ENCODE peak calls at places on chromosomes 1 and 21, in five cellular contexts. One of them, this sample, is unnamed.
A peak's percentile ranks its signal among the peaks of the same experiment; 100 is the strongest.

GRCh38 chr1:232292818-232293217 is 337.1 kb downstream of the SIPA1L2 start:
- DNase-seq in suprapubic skin: no peak
- DNase-seq in fibroblast of lung: no peak
- DNase-seq in GM20000: no peak
- DNase-seq in esophagus squamous epithelium: no peak
- DNase-seq in this sample: no peak

GRCh38 chr1:87867631-87868030 is 539.0 kb downstream of the LMO4 start:
- DNase-seq in GM20000: no peak
- DNase-seq in esophagus squamous epithelium: no peak
- DNase-seq in fibroblast of lung: peak; percentile 48
- DNase-seq in suprapubic skin: no peak
- DNase-seq in this sample: no peak

GRCh38 chr1:224510880-224511645 is 76.5 kb upstream of the WDR26 start:
- DNase-seq in esophagus squamous epithelium: no peak
- DNase-seq in suprapubic skin: no peak
- DNase-seq in GM20000: no peak
- DNase-seq in fibroblast of lung: peak; percentile 69
- DNase-seq in this sample: no peak

GRCh38 chr1:247528812-247529474 is 7.3 kb downstream of the OR2C3 start:
- DNase-seq in fibroblast of lung: no peak
- DNase-seq in suprapubic skin: no peak
- DNase-seq in esophagus squamous epithelium: no peak
- DNase-seq in GM20000: no peak
- DNase-seq in this sample: no peak

GRCh38 chr1:1517973-1518620 is 6.1 kb downstream of the ATAD3A start:
- DNase-seq in fibroblast of lung: no peak
- DNase-seq in esophagus squamous epithelium: no peak
- DNase-seq in suprapubic skin: no peak
- DNase-seq in GM20000: peak; percentile 21
- DNase-seq in this sample: no peak

GRCh38 chr1:8373547-8374270 is 55.8 kb downstream of the SLC45A1 start:
- DNase-seq in esophagus squamous epithelium: no peak
- DNase-seq in GM20000: no peak
- DNase-seq in suprapubic skin: no peak
- DNase-seq in fibroblast of lung: peak; percentile 91
- DNase-seq in this sample: no peak

GRCh38 chr21:38716942-38717341 is 88.8 kb upstream of the ETS2 start:
- DNase-seq in suprapubic skin: no peak
- DNase-seq in fibroblast of lung: peak; percentile 48
- DNase-seq in esophagus squamous epithelium: no peak
- DNase-seq in GM20000: no peak
- DNase-seq in this sample: no peak

GRCh38 chr1:109993885-109994284 is 9.3 kb downstream of the AHCYL1 start:
- DNase-seq in esophagus squamous epithelium: no peak
- DNase-seq in suprapubic skin: no peak
- DNase-seq in fibroblast of lung: peak; percentile 47
- DNase-seq in GM20000: no peak
- DNase-seq in this sample: no peak

GRCh38 chr1:20423169-20423795 is 62.7 kb downstream of the CAMK2N1 start:
- DNase-seq in GM20000: no peak
- DNase-seq in suprapubic skin: no peak
- DNase-seq in esophagus squamous epithelium: no peak
- DNase-seq in fibroblast of lung: no peak
- DNase-seq in this sample: no peak

GRCh38 chr1:10599194-10599861 is 124.6 kb downstream of the PEX14 start:
- DNase-seq in GM20000: no peak
- DNase-seq in fibroblast of lung: peak; percentile 93
- DNase-seq in suprapubic skin: no peak
- DNase-seq in esophagus squamous epithelium: no peak
- DNase-seq in this sample: no peak

GRCh38 chr1:47449702-47450552 is 12.1 kb downstream of the FOXD2 start:
- DNase-seq in esophagus squamous epithelium: no peak
- DNase-seq in GM20000: peak; percentile 41
- DNase-seq in suprapubic skin: no peak
- DNase-seq in fibroblast of lung: no peak
- DNase-seq in this sample: no peak

GRCh38 chr1:20386682-20387081 is 96.0 kb downstream of the VWA5B1 start:
- DNase-seq in esophagus squamous epithelium: no peak
- DNase-seq in GM20000: no peak
- DNase-seq in fibroblast of lung: no peak
- DNase-seq in suprapubic skin: no peak
- DNase-seq in this sample: peak; percentile 59

GRCh38 chr1:29211086-29212030 is 19.4 kb downstream of the MECR start:
- DNase-seq in suprapubic skin: no peak
- DNase-seq in GM20000: no peak
- DNase-seq in esophagus squamous epithelium: no peak
- DNase-seq in fibroblast of lung: no peak
- DNase-seq in this sample: no peak

GRCh38 chr1:68120136-68120791 is 69.8 kb upstream of the DIRAS3 start:
- DNase-seq in esophagus squamous epithelium: no peak
- DNase-seq in GM20000: peak; percentile 50
- DNase-seq in suprapubic skin: no peak
- DNase-seq in fibroblast of lung: peak; percentile 80
- DNase-seq in this sample: no peak

GRCh38 chr1:58755468-58755872 is 28.4 kb downstream of the JUN start:
- DNase-seq in suprapubic skin: peak; percentile 69
- DNase-seq in GM20000: peak; percentile 54
- DNase-seq in esophagus squamous epithelium: no peak
- DNase-seq in fibroblast of lung: peak; percentile 100
- DNase-seq in this sample: no peak

GRCh38 chr21:46194374-46195334 is 10.4 kb upstream of the SPATC1L start:
- DNase-seq in fibroblast of lung: no peak
- DNase-seq in GM20000: no peak
- DNase-seq in esophagus squamous epithelium: no peak
- DNase-seq in suprapubic skin: peak; percentile 51
- DNase-seq in this sample: peak; percentile 71

GRCh38 chr1:151720190-151720953 is 950 bp upstream of the RIIAD1 start:
- DNase-seq in GM20000: peak; percentile 85
- DNase-seq in esophagus squamous epithelium: no peak
- DNase-seq in fibroblast of lung: peak; percentile 4
- DNase-seq in suprapubic skin: no peak
- DNase-seq in this sample: no peak

GRCh38 chr1:18049228-18049627 is 58.4 kb upstream of the IGSF21 start:
- DNase-seq in suprapubic skin: no peak
- DNase-seq in GM20000: no peak
- DNase-seq in esophagus squamous epithelium: no peak
- DNase-seq in fibroblast of lung: no peak
- DNase-seq in this sample: no peak
- TF ChIP-seq CTCF in suprapubic skin: no peak
- TF ChIP-seq CTCF in GM20000: no peak
- TF ChIP-seq CTCF in esophagus squamous epithelium: no peak
- TF ChIP-seq CTCF in fibroblast of lung: no peak
- TF ChIP-seq CTCF in this sample: no peak

GRCh38 chr1:113389356-113389952 is 861 bp upstream of the MAGI3 start:
- DNase-seq in suprapubic skin: no peak
- DNase-seq in fibroblast of lung: no peak
- DNase-seq in GM20000: no peak
- DNase-seq in esophagus squamous epithelium: no peak
- DNase-seq in this sample: no peak

GRCh38 chr1:113390871-113391642 is 742 bp downstream of the MAGI3 start:
- DNase-seq in suprapubic skin: peak; percentile 80
- DNase-seq in esophagus squamous epithelium: peak; percentile 4
- DNase-seq in GM20000: peak; percentile 39
- DNase-seq in fibroblast of lung: no peak
- DNase-seq in this sample: no peak

GRCh38 chr1:113389953-113390834 is at the start of gene MAGI3:
- DNase-seq in fibroblast of lung: peak; percentile 98
- DNase-seq in esophagus squamous epithelium: peak; percentile 73
- DNase-seq in suprapubic skin: peak; percentile 98
- DNase-seq in GM20000: peak; percentile 93
- DNase-seq in this sample: peak; percentile 99

GRCh38 chr1:113388017-113388620 is 2.2 kb upstream of the MAGI3 start:
- DNase-seq in GM20000: no peak
- DNase-seq in suprapubic skin: no peak
- DNase-seq in fibroblast of lung: peak; percentile 10
- DNase-seq in esophagus squamous epithelium: no peak
- DNase-seq in this sample: no peak

DNA sequence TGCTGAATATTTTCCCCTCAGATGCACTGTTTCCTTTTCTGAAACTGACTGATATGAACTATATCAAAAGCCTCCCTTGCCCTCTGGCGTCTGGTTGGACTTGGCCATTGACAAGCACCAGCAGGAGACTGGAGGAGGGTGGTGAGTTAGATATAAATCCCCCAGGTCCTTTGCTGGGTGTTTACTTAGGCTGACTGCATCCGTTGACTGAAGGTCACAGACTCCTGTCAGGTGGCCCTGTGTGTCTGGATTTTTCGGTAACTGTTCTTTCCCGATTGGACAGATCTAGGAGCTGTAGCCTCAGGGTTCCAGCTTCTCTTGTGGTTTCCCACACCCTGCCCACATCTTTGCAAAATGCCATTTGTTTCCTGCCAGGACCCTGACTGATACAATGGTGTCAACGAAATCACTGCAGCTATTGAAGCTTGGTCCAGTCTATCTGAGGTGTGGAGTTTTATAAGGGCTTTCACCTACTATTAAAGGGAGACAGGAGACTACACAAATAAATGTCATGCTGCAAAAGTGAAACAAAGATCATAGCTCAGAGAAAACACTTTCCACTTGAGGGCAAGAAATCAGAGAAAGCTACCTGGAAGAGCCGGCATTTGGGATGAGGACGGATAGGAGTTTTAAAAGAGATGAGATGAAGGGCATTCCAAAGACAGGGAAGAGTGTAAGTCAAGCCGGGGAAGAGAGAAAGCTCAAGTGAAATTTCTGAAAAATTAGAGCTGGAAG is 1.5 kb upstream of the MAGI3 start:
- DNase-seq in fibroblast of lung: peak; percentile 15
- DNase-seq in suprapubic skin: no peak
- DNase-seq in esophagus squamous epithelium: no peak
- DNase-seq in GM20000: no peak
- DNase-seq in this sample: no peak
- TF ChIP-seq CTCF in fibroblast of lung: no peak
- TF ChIP-seq CTCF in suprapubic skin: no peak
- TF ChIP-seq CTCF in esophagus squamous epithelium: no peak
- TF ChIP-seq CTCF in GM20000: no peak
- TF ChIP-seq CTCF in this sample: peak; percentile 10

DNA sequence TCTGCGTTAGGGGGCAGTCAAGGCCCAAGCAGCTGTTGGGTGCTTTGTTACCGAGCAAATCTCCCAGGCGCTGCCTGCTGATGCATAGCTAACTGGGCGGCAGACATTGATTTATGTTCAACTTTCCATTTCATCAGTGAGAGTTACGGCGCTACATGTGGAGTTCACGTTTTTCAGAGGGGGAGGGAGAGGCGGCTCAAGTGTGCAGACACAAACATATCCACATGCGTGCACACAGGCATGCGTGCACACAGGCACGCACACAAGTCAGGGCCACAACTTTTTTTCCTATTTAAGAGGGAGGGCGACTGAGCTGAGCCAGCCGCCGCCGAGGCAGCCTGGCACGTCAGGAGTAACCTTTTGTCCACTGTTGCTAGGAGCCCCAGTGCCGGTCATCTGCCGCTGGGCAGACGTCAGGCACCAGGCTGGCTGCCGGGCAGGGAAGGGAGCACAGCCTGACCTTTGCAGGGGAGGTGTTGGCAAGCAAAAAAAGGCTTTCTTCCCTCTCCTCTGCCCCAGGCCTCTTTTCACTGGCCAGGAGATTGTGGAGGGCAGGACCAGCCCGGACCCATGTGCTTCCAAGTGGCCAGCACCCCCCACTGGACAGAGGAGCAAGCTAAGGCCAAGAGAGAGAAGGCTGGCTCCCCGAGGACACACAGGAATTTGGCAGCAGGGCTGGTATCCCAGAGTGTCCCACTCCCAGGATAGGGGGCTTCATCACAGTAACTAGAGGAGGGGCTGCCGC is 73.3 kb downstream of the MRPL37 start:
- DNase-seq in GM20000: no peak
- DNase-seq in fibroblast of lung: peak; percentile 92
- DNase-seq in esophagus squamous epithelium: no peak
- DNase-seq in suprapubic skin: peak; percentile 77
- DNase-seq in this sample: no peak
- TF ChIP-seq CTCF in GM20000: no peak
- TF ChIP-seq CTCF in fibroblast of lung: peak; percentile 89
- TF ChIP-seq CTCF in esophagus squamous epithelium: no peak
- TF ChIP-seq CTCF in suprapubic skin: no peak
- TF ChIP-seq CTCF in this sample: peak; percentile 74

GRCh38 chr1:24778141-24778540 is 32.9 kb downstream of the CLIC4 start:
- DNase-seq in suprapubic skin: no peak
- DNase-seq in fibroblast of lung: no peak
- DNase-seq in GM20000: no peak
- DNase-seq in esophagus squamous epithelium: no peak
- DNase-seq in this sample: no peak

GRCh38 chr1:24783713-24784112 is 38.5 kb downstream of the CLIC4 start:
- DNase-seq in fibroblast of lung: no peak
- DNase-seq in suprapubic skin: no peak
- DNase-seq in GM20000: no peak
- DNase-seq in esophagus squamous epithelium: no peak
- DNase-seq in this sample: no peak

GRCh38 chr1:24776821-24777220 is 31.6 kb downstream of the CLIC4 start:
- DNase-seq in GM20000: no peak
- DNase-seq in esophagus squamous epithelium: no peak
- DNase-seq in fibroblast of lung: no peak
- DNase-seq in suprapubic skin: no peak
- DNase-seq in this sample: no peak

GRCh38 chr1:24782689-24783088 is 37.4 kb downstream of the CLIC4 start:
- DNase-seq in fibroblast of lung: no peak
- DNase-seq in suprapubic skin: no peak
- DNase-seq in esophagus squamous epithelium: no peak
- DNase-seq in GM20000: no peak
- DNase-seq in this sample: no peak

GRCh38 chr1:24779689-24780464 is 34.6 kb downstream of the CLIC4 start:
- DNase-seq in fibroblast of lung: no peak
- DNase-seq in GM20000: no peak
- DNase-seq in esophagus squamous epithelium: no peak
- DNase-seq in suprapubic skin: no peak
- DNase-seq in this sample: no peak
- TF ChIP-seq CTCF in fibroblast of lung: peak; percentile 21
- TF ChIP-seq CTCF in GM20000: no peak
- TF ChIP-seq CTCF in esophagus squamous epithelium: no peak
- TF ChIP-seq CTCF in suprapubic skin: no peak
- TF ChIP-seq CTCF in this sample: peak; percentile 38

GRCh38 chr1:235328271-235329138 is at the start of gene GGPS1:
- DNase-seq in GM20000: peak; percentile 92
- DNase-seq in fibroblast of lung: peak; percentile 99
- DNase-seq in esophagus squamous epithelium: peak; percentile 93
- DNase-seq in suprapubic skin: peak; percentile 99
- DNase-seq in this sample: peak; percentile 98
- TF ChIP-seq CTCF in GM20000: no peak
- TF ChIP-seq CTCF in fibroblast of lung: no peak
- TF ChIP-seq CTCF in esophagus squamous epithelium: no peak
- TF ChIP-seq CTCF in suprapubic skin: no peak
- TF ChIP-seq CTCF in this sample: no peak

DNA sequence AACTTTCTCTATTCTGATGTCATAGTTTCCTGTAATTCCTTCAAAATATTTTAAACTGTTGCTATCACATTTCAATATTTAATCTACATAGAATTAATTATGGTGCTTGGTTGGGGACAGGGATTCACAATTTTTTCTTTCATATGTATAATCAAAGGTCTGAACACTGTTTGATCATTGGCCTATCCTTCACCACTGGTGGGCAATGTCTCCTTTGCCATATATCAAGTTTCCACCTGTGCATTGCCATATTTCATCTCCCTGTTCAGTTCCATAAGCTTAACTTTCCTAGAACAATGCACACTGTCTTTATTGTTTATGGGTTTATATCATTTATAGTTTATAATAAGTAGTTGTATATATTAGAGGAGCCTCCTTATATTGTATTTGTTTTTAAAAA is 374.9 kb upstream of the PTBP2 start:
- DNase-seq in GM20000: no peak
- DNase-seq in fibroblast of lung: no peak
- DNase-seq in esophagus squamous epithelium: no peak
- DNase-seq in suprapubic skin: no peak
- DNase-seq in this sample: no peak
- TF ChIP-seq CTCF in GM20000: no peak
- TF ChIP-seq CTCF in fibroblast of lung: no peak
- TF ChIP-seq CTCF in esophagus squamous epithelium: no peak
- TF ChIP-seq CTCF in suprapubic skin: no peak
- TF ChIP-seq CTCF in this sample: no peak

This sample was measured in chondrocyte.